ENCODE peak calls at places on chromosome 19, in four cellular contexts. C is lower leg skin, J is heart right ventricle, R is AG04450. I is an unnamed sample.

GRCh38 chr19:11399667-11400066 is 15.6 kb upstream of the EPOR start:
- DNase-seq in R (no peak), J (no peak), C (no peak), I (no peak)

GRCh38 chr19:18170714-18171255 is 2.8 kb upstream of the IFI30 start:
- DNase-seq in J (no peak), R (no peak), C (peak), I (no peak)

GRCh38 chr19:51808333-51808986 is 13.5 kb downstream of the FPR3 start:
- DNase-seq in J (peak), R (no peak), C (no peak), I (no peak)

GRCh38 chr19:30077851-30078355 is 135.9 kb downstream of the URI1 start:
- DNase-seq in J (no peak), R (no peak), C (no peak), I (no peak)

GRCh38 chr19:55452381-55453325 is 8.8 kb downstream of the ISOC2 start:
- DNase-seq in J (peak), C (peak), R (peak), I (peak)

GRCh38 chr19:55156202-55157063 is 1.1 kb downstream of the TNNI3 start:
- DNase-seq in R (no peak), J (peak), C (peak), I (peak)

GRCh38 chr19:31261651-31262331 is 87.4 kb downstream of the TSHZ3 start:
- DNase-seq in C (peak), J (no peak), R (peak), I (no peak)

GRCh38 chr19:34308381-34309367 is 54.3 kb downstream of the GARRE1 start:
- DNase-seq in R (no peak), J (no peak), C (no peak), I (no peak)

GRCh38 chr19:4390862-4391693 is 9.3 kb downstream of the SH3GL1 start:
- DNase-seq in C (no peak), R (no peak), J (no peak), I (no peak)

GRCh38 chr19:49787746-49788145 is 20.9 kb downstream of the AP2A1 start:
- DNase-seq in C (no peak), J (no peak), R (no peak), I (no peak)

GRCh38 chr19:18496167-18496979 is 25.5 kb downstream of the ELL start:
- DNase-seq in C (no peak), J (no peak), R (no peak), I (no peak)

GRCh38 chr19:47309608-47310007 is at the start of gene C5AR1:
- DNase-seq in J (peak), C (peak), R (no peak), I (no peak)

GRCh38 chr19:28793391-28794168 is 419.4 kb downstream of the UQCRFS1 start:
- DNase-seq in C (no peak), J (no peak), R (no peak), I (no peak)

GRCh38 chr19:6216996-6217751 is 62.6 kb downstream of the MLLT1 start:
- DNase-seq in J (peak), C (peak), R (no peak), I (no peak)

GRCh38 chr19:7944177-7944761 is 803 bp upstream of the TIMM44 start:
- DNase-seq in C (peak), J (peak), R (peak), I (peak)

DNA sequence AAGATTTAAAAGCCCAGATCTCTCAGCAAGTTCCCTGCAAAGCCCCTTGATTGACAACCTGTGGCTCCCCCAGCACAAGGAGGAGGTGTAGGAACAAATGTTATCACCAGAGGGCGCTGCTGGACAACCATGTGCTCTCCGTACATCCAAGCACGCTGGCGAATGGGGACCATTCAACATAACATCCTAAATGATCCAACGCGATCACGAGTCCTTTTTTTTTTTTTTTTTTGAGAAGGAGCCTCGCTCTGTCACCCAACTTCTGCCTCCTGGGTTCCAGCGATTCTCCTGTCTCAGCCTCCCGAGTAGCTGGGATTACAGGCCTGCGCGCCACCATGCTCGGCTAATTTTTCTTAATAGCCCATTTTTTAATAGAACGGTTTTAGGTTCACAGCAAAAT is 52.0 kb downstream of the NWD1 start:
- DNase-seq in R (peak), J (peak), C (peak), I (peak)
- TF ChIP-seq CTCF in R (peak), J (peak), C (no peak), I (peak)

GRCh38 chr19:35619290-35619923 is 6.9 kb downstream of the HAUS5 start:
- DNase-seq in R (no peak), J (no peak), C (no peak), I (no peak)

GRCh38 chr19:35621708-35622107 is 7.1 kb upstream of the RBM42 start:
- DNase-seq in J (no peak), R (no peak), C (no peak), I (no peak)

GRCh38 chr19:35615036-35615435 is 2.5 kb downstream of the HAUS5 start:
- DNase-seq in J (no peak), R (no peak), C (no peak), I (no peak)

GRCh38 chr19:35620001-35620400 is 7.5 kb downstream of the HAUS5 start:
- DNase-seq in C (no peak), J (no peak), R (no peak), I (no peak)

DNA sequence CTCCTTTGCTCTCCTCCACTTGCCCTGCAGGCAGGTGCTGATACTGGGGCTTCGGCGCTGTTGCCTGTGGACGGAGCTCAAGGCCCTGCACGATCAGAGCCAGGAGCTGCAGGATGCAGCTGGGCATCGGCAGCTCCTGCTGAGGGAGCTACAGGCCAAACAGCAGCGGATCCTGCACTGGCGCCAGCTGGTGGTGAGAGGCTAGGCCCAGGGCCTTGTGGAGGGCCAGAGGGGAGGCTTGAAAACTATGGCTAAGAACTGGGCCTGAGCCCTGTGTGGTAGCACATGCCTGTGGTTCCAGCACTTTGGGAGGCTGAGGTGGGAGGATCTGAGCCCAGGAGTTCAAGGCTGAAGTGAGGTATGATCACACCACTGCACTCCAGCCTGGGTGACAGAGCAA is 6.3 kb downstream of the HAUS5 start:
- DNase-seq in C (no peak), J (no peak), R (no peak), I (no peak)
- TF ChIP-seq CTCF in C (no peak), J (no peak), R (peak), I (no peak)

GRCh38 chr19:42268142-42268703 is 829 bp upstream of the CIC start:
- DNase-seq in R (peak), C (peak), J (peak), I (peak)
- TF ChIP-seq CTCF in R (no peak), C (no peak), J (no peak), I (no peak)

DNA sequence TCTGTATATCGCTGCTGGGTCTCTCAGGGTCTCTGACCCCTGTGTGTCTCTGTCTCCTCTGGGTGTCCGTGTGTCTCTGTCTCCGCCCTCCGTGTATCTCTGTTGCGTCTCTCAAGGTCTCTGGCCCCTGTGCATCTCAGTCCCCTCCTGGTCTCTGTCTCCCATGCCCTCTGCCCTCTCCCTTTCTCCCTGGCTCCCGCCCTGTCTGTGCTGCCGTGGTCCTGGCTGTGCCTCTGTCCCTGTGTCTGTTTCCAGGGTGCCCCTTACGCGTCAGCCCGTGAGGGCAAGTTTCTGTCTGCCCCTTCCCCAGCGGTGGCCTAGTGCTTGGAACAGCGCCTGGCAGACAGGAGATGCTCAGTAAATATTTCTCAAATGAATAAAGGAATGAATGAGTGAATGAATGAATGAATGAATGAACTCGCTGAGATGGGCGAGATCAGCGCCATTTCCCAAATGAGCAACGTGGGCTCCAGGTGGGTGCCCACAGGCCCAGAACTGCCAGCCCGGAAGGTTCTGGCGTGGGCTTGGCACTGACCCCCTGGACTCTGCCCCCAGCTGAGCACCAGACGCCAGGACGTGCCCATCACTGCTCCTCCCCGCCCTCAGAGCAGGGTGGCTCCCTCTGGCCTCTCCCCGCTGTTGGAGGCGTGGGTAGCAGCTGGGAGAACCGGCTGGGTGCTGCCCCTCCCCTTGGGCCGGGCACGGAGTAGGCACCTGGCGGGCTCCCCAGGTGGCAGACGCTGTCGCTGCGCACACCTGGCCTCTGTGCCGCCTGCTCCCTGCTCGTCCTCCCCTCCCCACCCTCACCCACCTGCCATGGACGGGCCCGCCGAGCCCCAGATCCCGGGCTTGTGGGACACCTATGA is at the start of gene SULT2B1:
- DNase-seq in R (no peak), J (no peak), C (no peak), I (no peak)
- TF ChIP-seq CTCF in R (no peak), J (no peak), C (no peak), I (no peak)

GRCh38 chr19:1108291-1109031 is 4.7 kb downstream of the GPX4 start:
- DNase-seq in R (no peak), J (no peak), C (no peak), I (no peak)

GRCh38 chr19:1105217-1105872 is 1.6 kb downstream of the GPX4 start:
- DNase-seq in J (no peak), R (no peak), C (no peak), I (no peak)

GRCh38 chr19:1107655-1108261 is 4.0 kb downstream of the GPX4 start:
- DNase-seq in R (no peak), J (no peak), C (no peak), I (no peak)

GRCh38 chr19:1105873-1106840 is 2.4 kb downstream of the GPX4 start:
- DNase-seq in R (no peak), C (no peak), J (no peak), I (no peak)

DNA sequence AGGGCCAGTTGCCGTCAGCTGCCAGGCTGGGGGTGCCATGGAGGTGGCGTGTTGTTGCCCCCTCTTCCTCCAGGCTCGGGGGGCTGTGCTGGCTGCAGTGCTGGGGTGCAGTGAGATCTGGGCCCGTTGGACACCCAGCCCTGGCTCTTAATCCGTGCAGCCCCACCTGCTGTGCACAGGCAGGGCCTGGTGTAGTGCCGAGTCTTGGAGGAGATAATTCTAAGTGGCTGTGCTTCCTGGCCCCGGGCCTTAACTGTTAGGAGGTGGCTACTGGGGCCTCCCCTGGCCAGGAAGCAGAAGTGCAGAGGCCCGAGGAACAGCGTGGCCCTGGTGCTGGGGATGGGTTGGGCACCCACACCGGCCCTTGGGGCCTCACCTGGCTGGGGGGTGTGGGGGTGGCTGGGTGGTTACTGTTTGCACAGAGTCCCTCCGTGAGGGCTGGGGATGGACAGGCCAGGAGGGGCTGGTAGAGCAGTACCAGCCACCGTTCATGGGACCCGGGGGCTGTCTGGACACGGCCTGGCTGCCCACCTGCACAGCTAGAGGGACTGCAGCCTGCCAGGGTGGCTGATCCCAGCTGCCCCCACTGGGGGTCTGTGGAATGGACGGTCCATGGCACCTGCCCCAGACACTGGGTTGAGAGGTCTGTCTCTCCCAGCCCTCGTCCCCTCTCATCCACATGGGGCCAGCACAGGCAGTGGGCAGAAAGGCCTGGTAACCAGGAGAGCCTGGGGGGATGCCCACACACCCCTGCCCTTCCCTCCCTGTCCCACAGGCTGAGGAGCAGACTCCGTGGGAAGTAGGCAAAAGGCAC is 3.3 kb downstream of the GPX4 start:
- DNase-seq in C (no peak), R (no peak), J (no peak), I (no peak)
- TF ChIP-seq CTCF in C (no peak), R (peak), J (no peak), I (no peak)

GRCh38 chr19:16328824-16329482 is 4.3 kb downstream of the KLF2 start:
- DNase-seq in J (no peak), R (no peak), C (no peak), I (no peak)
- TF ChIP-seq CTCF in J (no peak), R (no peak), C (no peak), I (no peak)

GRCh38 chr19:13094771-13095392 is 7.8 kb downstream of the LYL1 start:
- DNase-seq in J (no peak), C (no peak), R (no peak), I (no peak)
- TF ChIP-seq CTCF in J (no peak), C (no peak), R (no peak), I (no peak)

GRCh38 chr19:33177417-33177976 is 16.6 kb upstream of the LRP3 start:
- DNase-seq in R (no peak), C (peak), J (no peak), I (peak)
- TF ChIP-seq CTCF in R (peak), C (no peak), J (peak), I (peak)

I was measured in right atrium auricular region.